ENCODE peak calls at places on chromosomes 5 and 9, in five cellular contexts. L, Q, B, K and T are unnamed samples.

GRCh38 chr5:111930905-111931461 is 174.0 kb upstream of the NREP start:
- DNase-seq in L (no peak), Q (no peak), B (no peak), K (no peak), T (no peak)

GRCh38 chr9:80012557-80013330 is 441.0 kb downstream of the TLE4 start:
- DNase-seq in L (no peak), Q (no peak), B (no peak), K (no peak), T (no peak)

GRCh38 chr5:92552206-92553160 is 1028.5 kb downstream of the NR2F1-AS1 start:
- DNase-seq in L (no peak), Q (peak), B (no peak), K (no peak), T (no peak)

GRCh38 chr5:111562566-111562965 is 50.2 kb upstream of the STARD4 start:
- DNase-seq in L (no peak), Q (no peak), B (no peak), K (no peak), T (no peak)

GRCh38 chr5:135478938-135479337 is 26.8 kb upstream of the TIFAB start:
- DNase-seq in L (no peak), Q (no peak), B (no peak), K (no peak), T (no peak)

GRCh38 chr5:158590936-158591863 is 508.5 kb downstream of the EBF1 start:
- DNase-seq in L (no peak), Q (peak), B (no peak), K (no peak), T (no peak)

GRCh38 chr5:103929310-103930003 is 366.9 kb upstream of the NUDT12 start:
- DNase-seq in L (no peak), Q (no peak), B (no peak), K (no peak), T (no peak)

GRCh38 chr5:2455878-2456277 is 295.6 kb downstream of the IRX2 start:
- DNase-seq in L (no peak), Q (no peak), B (no peak), K (no peak), T (no peak)

GRCh38 chr5:148005788-148006520 is 57.8 kb upstream of the SPINK5 start:
- DNase-seq in L (no peak), Q (no peak), B (no peak), K (no peak), T (no peak)

GRCh38 chr5:152260940-152261339 is 144.1 kb downstream of the NMUR2 start:
- DNase-seq in L (no peak), Q (no peak), B (no peak), K (no peak), T (no peak)

GRCh38 chr5:61784337-61784736 is 452.3 kb downstream of the ZSWIM6 start:
- DNase-seq in L (no peak), Q (no peak), B (no peak), K (no peak), T (no peak)

GRCh38 chr9:110640736-110641135 is 27.9 kb upstream of the MUSK start:
- DNase-seq in L (no peak), Q (no peak), B (no peak), K (no peak), T (no peak)

GRCh38 chr5:36744041-36744677 is 132.4 kb upstream of the NIPBL start:
- DNase-seq in L (no peak), Q (no peak), B (no peak), K (no peak), T (no peak)

GRCh38 chr9:126668058-126668457 is 54.3 kb downstream of the LMX1B start:
- DNase-seq in L (no peak), Q (no peak), B (no peak), K (no peak), T (no peak)

GRCh38 chr5:80128129-80128528 is 93.0 kb downstream of the THBS4 start:
- DNase-seq in L (no peak), Q (peak), B (no peak), K (no peak), T (no peak)

GRCh38 chr9:83362341-83362995 is 175.7 kb downstream of the FRMD3 start:
- DNase-seq in L (no peak), Q (no peak), B (no peak), K (no peak), T (no peak)

GRCh38 chr5:179267071-179267670 is 78.1 kb downstream of the ADAMTS2 start:
- DNase-seq in L (peak), Q (peak), B (no peak), K (peak), T (peak)

GRCh38 chr9:83041771-83042170 is 21.2 kb downstream of the RASEF start:
- DNase-seq in L (no peak), Q (no peak), B (no peak), K (no peak), T (no peak)

GRCh38 chr5:41918105-41918504 is 7.0 kb upstream of the FBXO4 start:
- DNase-seq in L (no peak), Q (no peak), B (no peak), K (no peak), T (no peak)

GRCh38 chr9:38015267-38015666 is 53.8 kb downstream of the SHB start:
- DNase-seq in L (no peak), Q (no peak), B (no peak), K (no peak), T (no peak)

GRCh38 chr5:4208996-4209395 is 613.4 kb downstream of the IRX1 start:
- DNase-seq in L (no peak), Q (no peak), B (no peak), K (no peak), T (no peak)

GRCh38 chr9:115400801-115401200 is 282.8 kb upstream of the TNC start:
- DNase-seq in L (no peak), Q (no peak), B (no peak), K (no peak), T (no peak)

GRCh38 chr5:33272288-33272687 is 168.5 kb upstream of the TARS1 start:
- DNase-seq in L (no peak), Q (no peak), B (no peak), K (no peak), T (no peak)

GRCh38 chr5:88606626-88607025 is 276.4 kb downstream of the MEF2C start:
- DNase-seq in L (no peak), Q (no peak), B (no peak), K (no peak), T (no peak)

GRCh38 chr9:87336914-87337333 is 160.7 kb upstream of the DAPK1 start:
- DNase-seq in L (no peak), Q (peak), B (no peak), K (peak), T (no peak)

GRCh38 chr9:107733530-107733907 is 243.9 kb upstream of the KLF4 start:
- DNase-seq in L (peak), Q (no peak), B (no peak), K (peak), T (peak)

GRCh38 chr9:35079426-35080341 is at the start of gene FANCG:
- DNase-seq in L (peak), Q (peak), B (peak), K (peak), T (peak)
- TF ChIP-seq POLR2AphosphoS5 in L (peak), Q (peak), B (peak), K (peak), T (peak)

DNA sequence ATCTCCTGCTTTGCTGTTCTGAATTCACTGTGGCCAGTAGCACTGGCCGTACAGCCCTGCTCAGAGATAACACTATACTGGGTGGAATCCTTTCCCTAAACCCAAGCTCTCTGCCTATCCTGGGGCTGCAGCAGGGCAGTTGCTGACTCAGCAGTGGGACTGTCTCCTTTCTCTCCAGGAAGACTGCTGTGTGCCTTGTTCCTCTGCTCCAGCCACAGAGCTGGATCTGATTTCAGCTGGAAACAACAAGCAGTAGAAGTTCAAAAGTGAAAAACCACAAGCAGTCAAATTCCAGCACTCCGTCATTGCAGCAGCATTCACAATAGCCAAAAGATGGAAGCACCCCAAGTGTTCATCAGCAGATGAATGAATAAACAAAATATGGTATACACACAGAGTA is 105.0 kb downstream of the FBXL7 start:
- DNase-seq in L (no peak), Q (no peak), B (no peak), K (no peak), T (no peak)
- TF ChIP-seq POLR2AphosphoS5 in L (no peak), Q (no peak), B (no peak), K (no peak), T (no peak)

GRCh38 chr5:28880936-28881335 is 1842.5 kb upstream of the CDH9 start:
- DNase-seq in L (no peak), Q (no peak), B (no peak), K (no peak), T (no peak)
- TF ChIP-seq POLR2AphosphoS5 in L (no peak), Q (no peak), B (no peak), K (no peak), T (no peak)

GRCh38 chr5:180866985-180867384 is 5.9 kb upstream of the ZFP62 start:
- DNase-seq in L (no peak), Q (no peak), B (no peak), K (no peak), T (no peak)

GRCh38 chr5:180868960-180869359 is 7.9 kb upstream of the ZFP62 start:
- DNase-seq in L (peak), Q (peak), B (peak), K (peak), T (peak)

GRCh38 chr5:180870669-180871068 is 9.6 kb upstream of the ZFP62 start:
- DNase-seq in L (no peak), Q (no peak), B (no peak), K (no peak), T (no peak)

GRCh38 chr5:180872419-180872818 is 11.3 kb upstream of the ZFP62 start:
- DNase-seq in L (no peak), Q (no peak), B (no peak), K (no peak), T (no peak)

DNA sequence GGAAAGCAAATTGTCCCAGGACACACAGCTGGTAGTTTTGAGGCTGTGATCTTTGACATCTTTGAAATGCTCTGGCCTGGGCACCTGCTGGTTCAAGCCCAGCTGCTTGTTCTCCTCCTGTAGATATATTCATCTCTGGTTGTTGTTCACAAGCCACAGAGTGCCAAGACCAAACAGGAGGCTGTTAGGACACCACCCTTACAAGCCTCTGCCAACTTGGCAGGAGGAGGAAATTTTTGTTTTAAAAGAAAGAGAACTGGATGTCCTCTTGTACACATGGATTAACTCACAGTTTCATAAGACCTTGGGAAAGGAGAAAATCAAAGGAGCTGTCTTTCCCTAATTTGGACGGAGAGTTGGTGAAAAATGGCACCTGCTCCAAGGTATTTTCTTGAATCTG is 8.5 kb upstream of the ZFP62 start:
- DNase-seq in L (peak), Q (no peak), B (no peak), K (no peak), T (no peak)
- TF ChIP-seq POLR2AphosphoS5 in L (peak), Q (no peak), B (no peak), K (peak), T (no peak)

DNA sequence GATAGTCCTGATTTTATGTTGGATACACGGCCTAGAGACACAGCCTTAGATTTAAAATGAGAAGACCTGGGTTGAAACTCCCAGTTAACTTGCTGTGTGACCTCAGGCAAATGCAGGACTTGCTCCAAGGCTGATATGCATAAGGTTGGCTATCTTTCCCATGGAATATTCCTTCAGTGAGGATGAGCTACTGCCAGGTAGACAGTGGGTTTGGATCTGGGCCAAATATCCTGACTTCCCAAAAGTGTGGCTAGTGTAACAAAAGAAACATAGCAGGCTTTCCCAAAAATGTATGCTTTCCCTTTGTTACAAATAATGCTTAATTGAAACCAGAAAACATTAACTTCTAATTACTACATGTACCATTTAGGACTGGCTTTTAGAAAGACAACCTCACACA is 697 bp upstream of the XPA start:
- DNase-seq in L (no peak), Q (no peak), B (no peak), K (no peak), T (no peak)
- TF ChIP-seq POLR2AphosphoS5 in L (no peak), Q (no peak), B (no peak), K (no peak), T (no peak)

DNA sequence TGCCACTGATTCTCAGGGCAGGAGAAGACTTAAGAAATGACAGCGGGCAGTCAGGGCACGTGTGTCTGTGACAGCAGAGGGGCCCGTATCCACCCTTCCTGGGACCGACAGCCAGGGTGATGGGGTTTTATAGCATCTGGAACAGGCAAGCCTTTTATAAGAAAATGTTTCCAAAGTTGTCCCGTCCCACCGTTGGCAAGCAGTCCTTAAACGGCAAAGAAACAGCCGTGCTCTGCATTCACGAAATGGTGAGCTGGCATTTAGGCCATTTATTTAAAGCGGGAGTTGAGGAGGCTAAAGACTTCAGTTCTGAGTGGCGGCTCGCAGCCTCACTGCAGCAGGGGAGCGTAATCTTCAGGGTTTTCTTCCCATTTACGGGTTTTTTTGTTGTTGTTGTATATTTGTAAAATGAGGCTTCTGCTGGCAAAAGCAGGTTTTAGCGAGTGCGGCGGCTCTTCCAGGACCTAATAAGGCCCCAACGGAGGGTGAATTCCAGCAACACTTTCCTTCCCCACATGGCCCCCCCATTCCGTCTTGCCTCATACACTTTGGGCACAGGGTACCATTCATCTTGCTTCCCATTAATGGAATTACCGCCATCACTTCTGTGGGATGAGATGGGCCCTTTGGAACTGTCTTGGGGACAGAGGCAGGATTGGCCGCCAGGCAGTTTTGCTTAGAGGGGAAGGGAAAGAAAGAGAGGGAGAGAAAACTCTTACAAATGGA is 15.8 kb downstream of the NEK6 start:
- DNase-seq in L (no peak), Q (no peak), B (no peak), K (no peak), T (no peak)
- TF ChIP-seq POLR2AphosphoS5 in L (peak), Q (no peak), B (peak), K (peak), T (no peak)

GRCh38 chr9:134213508-134214394 is 49.4 kb upstream of the RNU6ATAC start:
- DNase-seq in L (peak), Q (peak), B (no peak), K (no peak), T (no peak)
- TF ChIP-seq POLR2AphosphoS5 in L (no peak), Q (no peak), B (no peak), K (no peak), T (no peak)

GRCh38 chr9:108933641-108934322 is at the start of gene ELP1:
- DNase-seq in L (peak), Q (peak), B (peak), K (peak), T (peak)
- TF ChIP-seq POLR2AphosphoS5 in L (peak), Q (peak), B (peak), K (peak), T (peak)